ENCODE peak calls at places on chromosomes 16 and 17, in seven cellular contexts. W, F, M, N, E, B and P are unnamed samples.

GRCh38 chr17:57889892-57890856 is 40.3 kb upstream of the MRPS23 start:
- DNase-seq in W (peak; percentile 97), F (peak; percentile 67), M (peak; percentile 69), N (peak; percentile 83), E (no peak), B (peak; percentile 72), P (no peak)

GRCh38 chr16:351804-352520 is 561 bp downstream of the AXIN1 start:
- DNase-seq in W (no peak), F (no peak), M (peak; percentile 46), N (no peak), E (no peak), B (no peak), P (peak; percentile 93)

GRCh38 chr16:74035816-74036215 is 260.8 kb upstream of the PSMD7 start:
- DNase-seq in W (no peak), F (peak; percentile 7), M (no peak), N (no peak), E (no peak), B (no peak), P (no peak)

GRCh38 chr16:17222756-17223411 is 247.9 kb downstream of the XYLT1 start:
- DNase-seq in W (peak; percentile 75), F (no peak), M (peak; percentile 17), N (no peak), E (no peak), B (no peak), P (no peak)

GRCh38 chr17:82232322-82232785 is 3.5 kb downstream of the SLC16A3 start:
- DNase-seq in W (peak; percentile 79), F (no peak), M (no peak), N (no peak), E (no peak), B (no peak), P (no peak)

GRCh38 chr17:8683355-8683754 is 52.8 kb upstream of the MYH10 start:
- DNase-seq in W (no peak), F (no peak), M (no peak), N (no peak), E (no peak), B (no peak), P (no peak)

GRCh38 chr17:51598824-51599223 is 338.5 kb downstream of the UTP18 start:
- DNase-seq in W (no peak), F (no peak), M (no peak), N (no peak), E (peak; percentile 13), B (no peak), P (no peak)

GRCh38 chr16:10165643-10166042 is 16.6 kb downstream of the GRIN2A start:
- DNase-seq in W (no peak), F (no peak), M (no peak), N (no peak), E (no peak), B (no peak), P (no peak)

GRCh38 chr17:67573987-67574657 is 143.6 kb upstream of the NOL11 start:
- DNase-seq in W (no peak), F (no peak), M (no peak), N (no peak), E (no peak), B (no peak), P (no peak)

GRCh38 chr17:75262112-75262606 is 480 bp downstream of the MRPS7 start:
- DNase-seq in W (no peak), F (no peak), M (no peak), N (no peak), E (no peak), B (no peak), P (peak; percentile 81)

GRCh38 chr16:716250-716607 is 1.3 kb downstream of the METRN start:
- DNase-seq in W (no peak), F (no peak), M (no peak), N (peak; percentile 48), E (no peak), B (no peak), P (no peak)

GRCh38 chr17:16258916-16259315 is 41.9 kb downstream of the PIGL start:
- DNase-seq in W (no peak), F (no peak), M (no peak), N (no peak), E (no peak), B (no peak), P (no peak)

GRCh38 chr16:55041540-55042234 is 111.0 kb downstream of the IRX5 start:
- DNase-seq in W (peak; percentile 5), F (no peak), M (no peak), N (no peak), E (no peak), B (no peak), P (no peak)

GRCh38 chr16:9048302-9048700 is 43.1 kb upstream of the HAPSTR1 start:
- DNase-seq in W (no peak), F (peak; percentile 29), M (no peak), N (no peak), E (no peak), B (no peak), P (no peak)

GRCh38 chr17:41413982-41414381 is 10.4 kb downstream of the KRT37 start:
- DNase-seq in W (no peak), F (no peak), M (no peak), N (no peak), E (no peak), B (no peak), P (no peak)

GRCh38 chr16:3971261-3971660 is 90.7 kb upstream of the CREBBP start:
- DNase-seq in W (no peak), F (no peak), M (no peak), N (no peak), E (no peak), B (no peak), P (no peak)

GRCh38 chr16:72024862-72025382 is 16.4 kb downstream of the DHODH start:
- DNase-seq in W (no peak), F (no peak), M (no peak), N (no peak), E (no peak), B (no peak), P (no peak)

GRCh38 chr17:75844530-75845057 is 390 bp upstream of the UNC13D start:
- DNase-seq in W (peak; percentile 71), F (peak; percentile 85), M (peak; percentile 85), N (peak; percentile 88), E (no peak), B (no peak), P (peak; percentile 91)

GRCh38 chr17:5854871-5855554 is 215.2 kb upstream of the WSCD1 start:
- DNase-seq in W (no peak), F (no peak), M (no peak), N (no peak), E (no peak), B (no peak), P (no peak)

GRCh38 chr17:78416791-78417530 is 38.5 kb downstream of the PGS1 start:
- DNase-seq in W (peak; percentile 85), F (no peak), M (peak; percentile 42), N (no peak), E (no peak), B (peak; percentile 90), P (no peak)

GRCh38 chr17:33019161-33019560 is 27.5 kb downstream of the SPACA3 start:
- DNase-seq in W (no peak), F (no peak), M (no peak), N (no peak), E (no peak), B (no peak), P (no peak)

GRCh38 chr17:33023790-33024189 is 32.1 kb downstream of the SPACA3 start:
- DNase-seq in W (no peak), F (no peak), M (no peak), N (no peak), E (no peak), B (no peak), P (no peak)

GRCh38 chr17:33017366-33017765 is 25.7 kb downstream of the SPACA3 start:
- DNase-seq in W (no peak), F (no peak), M (no peak), N (no peak), E (no peak), B (no peak), P (no peak)

GRCh38 chr17:33024688-33025486 is 33.2 kb downstream of the SPACA3 start:
- DNase-seq in W (no peak), F (no peak), M (no peak), N (no peak), E (no peak), B (no peak), P (no peak)

GRCh38 chr17:33021731-33022408 is 30.2 kb downstream of the SPACA3 start:
- DNase-seq in W (no peak), F (no peak), M (no peak), N (no peak), E (no peak), B (no peak), P (no peak)
- TF ChIP-seq CTCF in W (no peak), F (no peak), M (no peak), N (no peak), E (peak; percentile 52), B (no peak), P (no peak)

DNA sequence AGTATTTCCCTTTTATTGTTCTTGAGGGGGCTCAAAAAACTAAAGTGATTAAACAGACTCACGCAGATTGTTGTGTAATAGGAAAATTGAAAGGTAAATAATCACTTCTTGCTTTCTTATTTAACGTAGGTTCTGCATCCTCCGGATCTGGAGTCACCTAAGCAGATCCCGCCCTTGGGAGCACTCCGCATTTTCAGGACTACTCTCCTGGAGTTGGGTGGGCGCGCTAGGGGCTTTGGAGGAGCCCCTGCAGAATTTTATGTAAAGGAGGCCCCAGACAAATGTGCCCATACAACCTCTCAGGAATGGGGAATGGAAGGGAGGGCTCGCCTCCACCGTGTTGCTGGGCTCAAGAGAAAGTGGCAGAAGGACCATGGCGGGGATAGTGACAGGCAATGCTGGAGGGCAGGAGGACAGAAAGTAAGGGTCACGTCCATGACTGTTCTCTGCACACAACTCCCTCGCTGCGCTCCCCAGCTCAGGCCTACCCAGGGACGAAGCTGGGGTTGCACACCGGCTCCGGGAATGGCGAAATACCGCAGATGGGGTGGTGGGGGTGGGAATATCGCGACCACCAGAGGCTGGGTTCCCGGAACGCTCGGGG is 8.3 kb downstream of the MT2A start:
- DNase-seq in W (no peak), F (no peak), M (no peak), N (no peak), E (no peak), B (no peak), P (no peak)
- H3K27ac ChIP-seq in W (peak overlapping the region; percentile 57), F (no peak overlapping the region), M (peak overlapping the region; percentile 25), N (peak overlapping the region; percentile 77), E (no peak overlapping the region), B (peak overlapping the region; percentile 19), P (peak overlapping the region; percentile 43)

DNA sequence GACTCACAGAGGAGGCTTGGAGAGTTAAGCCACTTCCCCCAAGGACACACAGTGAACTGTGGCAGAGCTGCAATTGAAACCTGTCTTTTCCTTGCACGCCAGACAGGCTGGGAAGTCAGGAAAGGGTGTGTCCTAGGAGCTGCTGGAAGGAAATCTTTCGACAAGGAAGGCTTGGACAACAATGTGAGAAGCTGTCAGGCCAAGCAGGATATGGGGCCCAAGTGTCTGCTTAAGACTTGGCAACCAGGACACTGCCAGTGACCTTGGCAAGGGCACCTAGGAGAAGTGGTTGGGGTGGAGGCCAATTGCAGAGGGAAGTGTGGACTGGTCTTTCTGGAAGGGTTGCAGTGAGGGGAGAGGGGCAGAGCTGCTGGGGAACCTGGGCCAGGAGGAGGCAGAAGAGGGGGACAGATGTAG is 2.1 kb upstream of the CAMKK1 start:
- DNase-seq in W (no peak), F (no peak), M (peak; percentile 71), N (peak; percentile 68), E (no peak), B (peak; percentile 60), P (no peak)
- TF ChIP-seq POLR2AphosphoS5 in W (peak; percentile 40), F (no peak), M (peak; percentile 42), N (peak; percentile 72), E (no peak), B (no peak), P (no peak)

GRCh38 chr17:65823713-65824112 is 262.3 kb upstream of the AXIN2 start:
- DNase-seq in W (no peak), F (no peak), M (no peak), N (no peak), E (no peak), B (peak; percentile 39), P (no peak)
- TF ChIP-seq CTCF in W (no peak), F (no peak), M (no peak), N (no peak), E (no peak), B (no peak), P (no peak)

GRCh38 chr17:45631941-45632340 is 141.4 kb upstream of the PLEKHM1 start:
- DNase-seq in W (no peak), F (no peak), M (no peak), N (no peak), E (no peak), B (no peak), P (no peak)
- H3K27ac ChIP-seq in W (no peak overlapping the region), F (no peak overlapping the region), M (no peak overlapping the region), N (no peak overlapping the region), E (no peak overlapping the region), B (no peak overlapping the region), P (no peak overlapping the region)